ENCODE peak calls at places on chromosomes 4 and X, in ten cellular contexts. One of them, this sample, is unnamed.
A peak's percentile ranks its signal among the peaks of the same experiment; 100 is the strongest.

GRCh38 chr4:69951602-69952001 is 13.9 kb downstream of the CSN2 start:
- DNase-seq in GM13976: no peak
- DNase-seq in A549: no peak
- DNase-seq in neural crest cell: no peak
- DNase-seq in IMR-90: no peak
- DNase-seq in suprapubic skin: no peak
- DNase-seq in tibial nerve: no peak
- DNase-seq in endothelial cell: no peak
- DNase-seq in ovary: no peak
- DNase-seq in fibroblast of lung: no peak
- DNase-seq in this sample: no peak

GRCh38 chr4:9980898-9981297 is 40.4 kb downstream of the SLC2A9 start:
- DNase-seq in GM13976: no peak
- DNase-seq in A549: no peak
- DNase-seq in neural crest cell: no peak
- DNase-seq in IMR-90: no peak
- DNase-seq in suprapubic skin: no peak
- DNase-seq in tibial nerve: no peak
- DNase-seq in endothelial cell: no peak
- DNase-seq in ovary: no peak
- DNase-seq in fibroblast of lung: no peak
- DNase-seq in this sample: no peak

GRCh38 chrX:101595739-101596419 is 21.9 kb downstream of the ARMCX6 start:
- DNase-seq in GM13976: peak; percentile 69
- DNase-seq in A549: peak; percentile 40
- DNase-seq in neural crest cell: peak; percentile 41
- DNase-seq in IMR-90: peak; percentile 75
- DNase-seq in suprapubic skin: no peak
- DNase-seq in tibial nerve: peak; percentile 51
- DNase-seq in endothelial cell: peak; percentile 54
- DNase-seq in ovary: no peak
- DNase-seq in fibroblast of lung: peak; percentile 83
- DNase-seq in this sample: no peak

GRCh38 chr4:74755486-74755885 is 38.8 kb downstream of the BTC start:
- DNase-seq in GM13976: no peak
- DNase-seq in A549: no peak
- DNase-seq in neural crest cell: no peak
- DNase-seq in IMR-90: no peak
- DNase-seq in suprapubic skin: no peak
- DNase-seq in tibial nerve: no peak
- DNase-seq in endothelial cell: no peak
- DNase-seq in ovary: no peak
- DNase-seq in fibroblast of lung: peak; percentile 89
- DNase-seq in this sample: no peak

GRCh38 chr4:19010766-19011165 is 989.2 kb upstream of the LCORL start:
- DNase-seq in GM13976: no peak
- DNase-seq in A549: no peak
- DNase-seq in neural crest cell: no peak
- DNase-seq in IMR-90: no peak
- DNase-seq in suprapubic skin: no peak
- DNase-seq in tibial nerve: no peak
- DNase-seq in endothelial cell: no peak
- DNase-seq in ovary: no peak
- DNase-seq in fibroblast of lung: no peak
- DNase-seq in this sample: no peak

GRCh38 chrX:129771266-129771995 is 8.3 kb upstream of the SASH3 start:
- DNase-seq in GM13976: no peak
- DNase-seq in A549: no peak
- DNase-seq in neural crest cell: no peak
- DNase-seq in IMR-90: no peak
- DNase-seq in suprapubic skin: no peak
- DNase-seq in tibial nerve: no peak
- DNase-seq in endothelial cell: no peak
- DNase-seq in ovary: no peak
- DNase-seq in fibroblast of lung: no peak
- DNase-seq in this sample: no peak

GRCh38 chrX:24167719-24168472 is 18.4 kb downstream of the ZFX start:
- DNase-seq in GM13976: no peak
- DNase-seq in A549: no peak
- DNase-seq in neural crest cell: no peak
- DNase-seq in IMR-90: peak; percentile 11
- DNase-seq in suprapubic skin: no peak
- DNase-seq in tibial nerve: no peak
- DNase-seq in endothelial cell: no peak
- DNase-seq in ovary: no peak
- DNase-seq in fibroblast of lung: no peak
- DNase-seq in this sample: no peak

GRCh38 chr4:42018451-42018850 is 28.1 kb downstream of the SLC30A9 start:
- DNase-seq in GM13976: no peak
- DNase-seq in A549: no peak
- DNase-seq in neural crest cell: no peak
- DNase-seq in IMR-90: no peak
- DNase-seq in suprapubic skin: no peak
- DNase-seq in tibial nerve: no peak
- DNase-seq in endothelial cell: no peak
- DNase-seq in ovary: no peak
- DNase-seq in fibroblast of lung: peak; percentile 8
- DNase-seq in this sample: no peak

GRCh38 chr4:7147261-7147660 is 45.1 kb upstream of the SORCS2 start:
- DNase-seq in GM13976: no peak
- DNase-seq in A549: no peak
- DNase-seq in neural crest cell: no peak
- DNase-seq in IMR-90: no peak
- DNase-seq in suprapubic skin: no peak
- DNase-seq in tibial nerve: no peak
- DNase-seq in endothelial cell: no peak
- DNase-seq in ovary: no peak
- DNase-seq in fibroblast of lung: no peak
- DNase-seq in this sample: no peak

GRCh38 chrX:24153796-24154189 is 4.3 kb downstream of the ZFX start:
- DNase-seq in GM13976: no peak
- DNase-seq in A549: no peak
- DNase-seq in neural crest cell: no peak
- DNase-seq in IMR-90: no peak
- DNase-seq in suprapubic skin: no peak
- DNase-seq in tibial nerve: no peak
- DNase-seq in endothelial cell: no peak
- DNase-seq in ovary: no peak
- DNase-seq in fibroblast of lung: no peak
- DNase-seq in this sample: no peak

GRCh38 chr4:111283066-111283677 is 660.3 kb upstream of the PITX2 start:
- DNase-seq in GM13976: peak; percentile 46
- DNase-seq in A549: peak; percentile 7
- DNase-seq in neural crest cell: peak; percentile 62
- DNase-seq in IMR-90: peak; percentile 57
- DNase-seq in suprapubic skin: peak; percentile 76
- DNase-seq in tibial nerve: peak; percentile 29
- DNase-seq in endothelial cell: peak; percentile 74
- DNase-seq in ovary: no peak
- DNase-seq in fibroblast of lung: peak; percentile 53
- DNase-seq in this sample: no peak

GRCh38 chr4:1772869-1773538 is 20.1 kb upstream of the FGFR3 start:
- DNase-seq in GM13976: no peak
- DNase-seq in A549: no peak
- DNase-seq in neural crest cell: no peak
- DNase-seq in IMR-90: no peak
- DNase-seq in suprapubic skin: no peak
- DNase-seq in tibial nerve: no peak
- DNase-seq in endothelial cell: no peak
- DNase-seq in ovary: no peak
- DNase-seq in fibroblast of lung: no peak
- DNase-seq in this sample: no peak

GRCh38 chrX:101416691-101417090 is 8.7 kb downstream of the HNRNPH2 start:
- DNase-seq in GM13976: no peak
- DNase-seq in A549: no peak
- DNase-seq in neural crest cell: no peak
- DNase-seq in IMR-90: no peak
- DNase-seq in suprapubic skin: no peak
- DNase-seq in tibial nerve: no peak
- DNase-seq in endothelial cell: no peak
- DNase-seq in ovary: no peak
- DNase-seq in fibroblast of lung: no peak
- DNase-seq in this sample: no peak

GRCh38 chr4:54971474-54971950 is 153.9 kb downstream of the KDR start:
- DNase-seq in GM13976: peak; percentile 25
- DNase-seq in A549: peak; percentile 28
- DNase-seq in neural crest cell: no peak
- DNase-seq in IMR-90: peak; percentile 53
- DNase-seq in suprapubic skin: no peak
- DNase-seq in tibial nerve: peak; percentile 44
- DNase-seq in endothelial cell: peak; percentile 38
- DNase-seq in ovary: no peak
- DNase-seq in fibroblast of lung: peak; percentile 73
- DNase-seq in this sample: no peak

GRCh38 chr4:104531390-104531789 is 36.7 kb upstream of the CXXC4 start:
- DNase-seq in GM13976: no peak
- DNase-seq in A549: no peak
- DNase-seq in neural crest cell: no peak
- DNase-seq in IMR-90: no peak
- DNase-seq in suprapubic skin: no peak
- DNase-seq in tibial nerve: no peak
- DNase-seq in endothelial cell: no peak
- DNase-seq in ovary: no peak
- DNase-seq in fibroblast of lung: peak; percentile 9
- DNase-seq in this sample: no peak
- TF ChIP-seq CTCF in GM13976: no peak
- TF ChIP-seq CTCF in A549: no peak
- TF ChIP-seq CTCF in neural crest cell: no peak
- TF ChIP-seq CTCF in IMR-90: no peak
- TF ChIP-seq CTCF in suprapubic skin: no peak
- TF ChIP-seq CTCF in tibial nerve: peak; percentile 12
- TF ChIP-seq CTCF in endothelial cell: no peak
- TF ChIP-seq CTCF in ovary: no peak
- TF ChIP-seq CTCF in fibroblast of lung: no peak
- TF ChIP-seq CTCF in this sample: no peak

DNA sequence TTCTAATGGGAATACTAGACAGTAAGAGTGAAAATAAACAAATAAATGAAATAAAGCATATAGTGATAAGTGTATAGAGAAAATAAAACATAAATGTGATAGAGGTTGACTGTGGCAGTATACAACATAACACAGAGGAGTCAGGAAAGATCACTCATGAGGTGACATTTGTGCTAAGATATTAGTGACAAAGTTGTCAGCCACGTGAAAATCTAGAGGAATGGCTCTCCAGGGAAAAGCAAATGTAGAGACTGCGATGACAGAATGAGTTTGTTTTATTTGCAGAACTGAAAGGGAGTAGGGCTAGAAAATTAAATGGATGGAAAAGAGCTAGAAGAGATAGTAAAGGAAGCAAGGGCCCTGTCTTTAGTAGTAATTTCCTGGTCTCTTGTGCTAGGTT is 72.8 kb upstream of the GABRA2 start:
- DNase-seq in GM13976: no peak
- DNase-seq in A549: no peak
- DNase-seq in neural crest cell: no peak
- DNase-seq in IMR-90: no peak
- DNase-seq in suprapubic skin: no peak
- DNase-seq in tibial nerve: no peak
- DNase-seq in endothelial cell: no peak
- DNase-seq in ovary: no peak
- DNase-seq in fibroblast of lung: no peak
- DNase-seq in this sample: no peak
- TF ChIP-seq CTCF in GM13976: no peak
- TF ChIP-seq CTCF in A549: no peak
- TF ChIP-seq CTCF in neural crest cell: no peak
- TF ChIP-seq CTCF in IMR-90: no peak
- TF ChIP-seq CTCF in suprapubic skin: no peak
- TF ChIP-seq CTCF in tibial nerve: no peak
- TF ChIP-seq CTCF in endothelial cell: no peak
- TF ChIP-seq CTCF in ovary: no peak
- TF ChIP-seq CTCF in fibroblast of lung: no peak
- TF ChIP-seq CTCF in this sample: no peak

GRCh38 chrX:139429913-139430312 is 100.6 kb upstream of the F9 start:
- DNase-seq in GM13976: no peak
- DNase-seq in A549: no peak
- DNase-seq in neural crest cell: no peak
- DNase-seq in IMR-90: no peak
- DNase-seq in suprapubic skin: no peak
- DNase-seq in tibial nerve: no peak
- DNase-seq in endothelial cell: no peak
- DNase-seq in ovary: no peak
- DNase-seq in fibroblast of lung: no peak
- DNase-seq in this sample: no peak
- TF ChIP-seq CTCF in GM13976: no peak
- TF ChIP-seq CTCF in A549: no peak
- TF ChIP-seq CTCF in neural crest cell: peak; percentile 52
- TF ChIP-seq CTCF in IMR-90: no peak
- TF ChIP-seq CTCF in suprapubic skin: no peak
- TF ChIP-seq CTCF in tibial nerve: peak; percentile 21
- TF ChIP-seq CTCF in endothelial cell: no peak
- TF ChIP-seq CTCF in ovary: no peak
- TF ChIP-seq CTCF in fibroblast of lung: peak; percentile 19
- TF ChIP-seq CTCF in this sample: no peak

DNA sequence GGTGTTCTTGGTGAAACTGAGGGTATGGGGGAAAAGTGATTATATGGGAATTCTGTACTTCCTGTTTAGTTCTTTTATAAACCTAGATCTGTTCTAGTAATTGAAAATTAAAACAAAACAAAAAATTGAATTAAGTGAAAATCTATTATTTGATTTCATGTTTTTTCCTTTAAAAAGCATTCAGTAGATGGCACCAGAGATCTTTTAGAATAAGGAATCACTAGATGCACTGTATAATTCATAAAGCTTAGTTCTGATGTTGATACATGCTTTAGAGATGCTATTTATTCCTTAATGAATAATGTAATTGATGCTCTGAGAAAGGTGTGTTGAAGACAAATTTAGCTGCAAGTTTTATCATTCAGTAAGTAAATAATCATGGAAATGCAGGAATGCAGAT is 87.3 kb downstream of the LCORL start:
- DNase-seq in GM13976: no peak
- DNase-seq in A549: no peak
- DNase-seq in neural crest cell: no peak
- DNase-seq in IMR-90: peak; percentile 14
- DNase-seq in suprapubic skin: no peak
- DNase-seq in tibial nerve: no peak
- DNase-seq in endothelial cell: no peak
- DNase-seq in ovary: no peak
- DNase-seq in fibroblast of lung: peak; percentile 35
- DNase-seq in this sample: no peak
- TF ChIP-seq CTCF in GM13976: no peak
- TF ChIP-seq CTCF in A549: no peak
- TF ChIP-seq CTCF in neural crest cell: no peak
- TF ChIP-seq CTCF in IMR-90: peak; percentile 52
- TF ChIP-seq CTCF in suprapubic skin: no peak
- TF ChIP-seq CTCF in tibial nerve: no peak
- TF ChIP-seq CTCF in endothelial cell: no peak
- TF ChIP-seq CTCF in ovary: no peak
- TF ChIP-seq CTCF in fibroblast of lung: no peak
- TF ChIP-seq CTCF in this sample: no peak

GRCh38 chrX:103488332-103488731 is 31.0 kb downstream of the RAB40A start:
- DNase-seq in GM13976: no peak
- DNase-seq in A549: peak; percentile 15
- DNase-seq in neural crest cell: no peak
- DNase-seq in IMR-90: no peak
- DNase-seq in suprapubic skin: no peak
- DNase-seq in tibial nerve: no peak
- DNase-seq in endothelial cell: no peak
- DNase-seq in ovary: no peak
- DNase-seq in fibroblast of lung: peak; percentile 38
- DNase-seq in this sample: no peak
- TF ChIP-seq CTCF in GM13976: no peak
- TF ChIP-seq CTCF in A549: peak; percentile 34
- TF ChIP-seq CTCF in neural crest cell: peak; percentile 65
- TF ChIP-seq CTCF in IMR-90: peak; percentile 41
- TF ChIP-seq CTCF in suprapubic skin: peak; percentile 20
- TF ChIP-seq CTCF in tibial nerve: peak; percentile 38
- TF ChIP-seq CTCF in endothelial cell: peak; percentile 40
- TF ChIP-seq CTCF in ovary: no peak
- TF ChIP-seq CTCF in fibroblast of lung: peak; percentile 23
- TF ChIP-seq CTCF in this sample: peak; percentile 11